ENCODE peak calls at places on chromosomes 12 and 14, in four cellular contexts. N is A549, O is HepG2, Z is H54. M is an unnamed sample.

GRCh38 chr14:64639340-64639821 is 64.8 kb upstream of the PLEKHG3 start:
- DNase-seq in N (no peak), O (no peak), Z (no peak), M (no peak)

GRCh38 chr12:88303335-88303734 is 161.2 kb downstream of the TMTC3 start:
- DNase-seq in N (no peak), O (no peak), Z (no peak), M (no peak)

GRCh38 chr14:55073856-55074255 is 22.4 kb downstream of the MAPK1IP1L start:
- DNase-seq in N (no peak), O (no peak), Z (no peak), M (no peak)

GRCh38 chr12:5395443-5396401 is 36.2 kb upstream of the NTF3 start:
- DNase-seq in N (no peak), O (no peak), Z (no peak), M (no peak)

GRCh38 chr14:85060116-85060515 is 469.8 kb upstream of the FLRT2 start:
- DNase-seq in N (no peak), O (no peak), Z (no peak), M (no peak)

GRCh38 chr14:64049616-64050381 is 197.0 kb downstream of the SYNE2 start:
- DNase-seq in N (no peak), O (no peak), Z (no peak), M (no peak)

GRCh38 chr14:88245321-88245720 is 77.7 kb downstream of the KCNK10 start:
- DNase-seq in N (no peak), O (no peak), Z (no peak), M (no peak)

GRCh38 chr14:52551205-52551604 is 1.1 kb downstream of the TXNDC16 start:
- DNase-seq in N (no peak), O (no peak), Z (no peak), M (no peak)

GRCh38 chr14:25086817-25087396 is 37.0 kb upstream of the STXBP6 start:
- DNase-seq in N (no peak), O (no peak), Z (no peak), M (no peak)

GRCh38 chr12:96424601-96425000 is 24.4 kb upstream of the CDK17 start:
- DNase-seq in N (no peak), O (no peak), Z (no peak), M (no peak)

GRCh38 chr14:105161964-105162363 is 6.6 kb downstream of the JAG2 start:
- DNase-seq in N (no peak), O (no peak), Z (no peak), M (no peak)

GRCh38 chr14:28542040-28542439 is 224.5 kb upstream of the FOXG1 start:
- DNase-seq in N (no peak), O (no peak), Z (no peak), M (no peak)

GRCh38 chr12:122875590-122876220 is 20.2 kb downstream of the VPS37B start:
- DNase-seq in N (no peak), O (no peak), Z (no peak), M (no peak)

GRCh38 chr12:124510301-124510970 is 57.0 kb downstream of the NCOR2 start:
- DNase-seq in N (no peak), O (peak), Z (no peak), M (peak)

GRCh38 chr12:95396849-95397498 is 77.0 kb upstream of the METAP2 start:
- DNase-seq in N (no peak), O (peak), Z (no peak), M (peak)

GRCh38 chr12:95413576-95413975 is 60.4 kb upstream of the METAP2 start:
- DNase-seq in N (no peak), O (no peak), Z (no peak), M (no peak)

GRCh38 chr12:107405436-107405835 is 280.2 kb upstream of the PWP1 start:
- DNase-seq in N (no peak), O (no peak), Z (no peak), M (no peak)

GRCh38 chr12:76329163-76329562 is 19.1 kb downstream of the BBS10 start:
- DNase-seq in N (peak), O (no peak), Z (peak), M (no peak)

GRCh38 chr12:21987786-21988185 is 46.6 kb upstream of the ABCC9 start:
- DNase-seq in N (no peak), O (no peak), Z (no peak), M (no peak)

GRCh38 chr12:102436867-102437266 is 43.5 kb downstream of the IGF1 start:
- DNase-seq in N (no peak), O (no peak), Z (no peak), M (no peak)

GRCh38 chr12:64716839-64717455 is 42.3 kb downstream of the GNS start:
- DNase-seq in N (no peak), O (no peak), Z (no peak), M (no peak)

GRCh38 chr12:130280226-130280625 is 57.5 kb upstream of the PIWIL1 start:
- DNase-seq in N (no peak), O (no peak), Z (no peak), M (no peak)

GRCh38 chr12:68341822-68342221 is 9.7 kb upstream of the MDM1 start:
- DNase-seq in N (no peak), O (peak), Z (no peak), M (no peak)

GRCh38 chr14:56351861-56352260 is 227.7 kb upstream of the TMEM260 start:
- DNase-seq in N (no peak), O (no peak), Z (no peak), M (no peak)

GRCh38 chr12:106580671-106581508 is 1.9 kb upstream of the RFX4 start:
- DNase-seq in N (no peak), O (no peak), Z (no peak), M (no peak)

GRCh38 chr14:54440037-54440436 is 1.1 kb downstream of the CNIH1 start:
- DNase-seq in N (no peak), O (no peak), Z (no peak), M (no peak)

GRCh38 chr14:66015046-66015780 is 471.0 kb upstream of the CCDC196 start:
- DNase-seq in N (no peak), O (no peak), Z (no peak), M (no peak)

GRCh38 chr12:15196221-15196620 is 25.0 kb downstream of the RERG start:
- DNase-seq in N (no peak), O (no peak), Z (no peak), M (no peak)
- TF ChIP-seq POLR2A in N (no peak), O (no peak), Z (no peak), M (no peak)

GRCh38 chr12:10212623-10213131 is at the start of gene GABARAPL1:
- DNase-seq in N (peak), O (peak), Z (peak), M (peak)

GRCh38 chr12:10211101-10211974 is 1.3 kb upstream of the GABARAPL1 start:
- DNase-seq in N (no peak), O (no peak), Z (no peak), M (no peak)

GRCh38 chr12:10213168-10214130 is 772 bp downstream of the GABARAPL1 start:
- DNase-seq in N (peak), O (peak), Z (peak), M (peak)

GRCh38 chr12:10210225-10210624 is 2.5 kb upstream of the GABARAPL1 start:
- DNase-seq in N (no peak), O (no peak), Z (no peak), M (no peak)

GRCh38 chr12:10211975-10212622 is 578 bp upstream of the GABARAPL1 start:
- DNase-seq in N (peak), O (peak), Z (peak), M (peak)
- TF ChIP-seq POLR2A in N (no peak), O (peak), Z (no peak), M (no peak)

GRCh38 chr14:69153848-69154208 is 909 bp upstream of the DCAF5 start:
- DNase-seq in N (no peak), O (peak), Z (no peak), M (peak)

GRCh38 chr14:69152944-69153847 is at the start of gene DCAF5:
- DNase-seq in N (peak), O (peak), Z (peak), M (peak)

GRCh38 chr14:69152181-69152943 is 557 bp downstream of the DCAF5 start:
- DNase-seq in N (no peak), O (peak), Z (no peak), M (peak)

GRCh38 chr14:69149461-69150244 is 3.3 kb downstream of the DCAF5 start:
- DNase-seq in N (no peak), O (no peak), Z (no peak), M (no peak)

DNA sequence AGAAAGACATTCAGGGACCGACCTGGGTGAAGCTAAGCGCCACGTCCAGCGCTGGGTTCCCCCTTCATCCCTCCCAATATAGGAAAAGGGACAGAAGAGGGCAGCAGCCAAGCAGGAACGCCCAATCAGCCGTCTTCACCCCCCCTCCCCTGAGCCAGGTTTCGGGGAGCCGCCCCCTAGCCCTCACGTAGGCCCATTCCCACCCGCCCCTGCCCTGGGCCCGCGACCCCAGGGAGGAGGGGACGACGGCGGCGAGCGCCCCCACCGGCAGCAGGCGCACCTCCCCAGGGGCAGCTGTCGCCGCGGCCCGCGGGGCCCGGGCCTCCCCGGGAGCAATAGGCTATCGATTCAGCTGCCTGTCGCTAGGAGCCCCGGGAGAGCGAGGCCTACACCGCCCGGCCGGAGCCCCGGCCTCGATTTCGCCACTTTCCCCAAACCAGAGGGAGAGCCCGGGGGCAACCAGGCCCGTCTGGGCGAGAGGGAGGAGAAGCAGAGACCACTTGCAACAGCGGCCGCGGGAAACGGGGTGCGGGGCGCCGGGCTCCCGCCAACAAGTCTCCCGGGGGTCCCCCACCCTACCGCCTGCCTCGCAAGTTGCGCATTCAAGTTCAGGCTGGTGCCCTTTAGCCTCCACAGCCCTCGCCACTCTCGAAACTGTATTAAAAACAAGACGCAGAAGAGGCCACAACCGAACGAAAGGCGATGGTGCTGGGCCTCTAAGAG is 1.3 kb downstream of the DCAF5 start:
- DNase-seq in N (peak), O (peak), Z (peak), M (peak)
- TF ChIP-seq POLR2A in N (no peak), O (no peak), Z (no peak), M (peak)

GRCh38 chr14:68783408-68784297 is 9.2 kb downstream of the ZFP36L1 start:
- DNase-seq in N (no peak), O (peak), Z (no peak), M (no peak)
- TF ChIP-seq POLR2A in N (no peak), O (peak), Z (no peak), M (no peak)

DNA sequence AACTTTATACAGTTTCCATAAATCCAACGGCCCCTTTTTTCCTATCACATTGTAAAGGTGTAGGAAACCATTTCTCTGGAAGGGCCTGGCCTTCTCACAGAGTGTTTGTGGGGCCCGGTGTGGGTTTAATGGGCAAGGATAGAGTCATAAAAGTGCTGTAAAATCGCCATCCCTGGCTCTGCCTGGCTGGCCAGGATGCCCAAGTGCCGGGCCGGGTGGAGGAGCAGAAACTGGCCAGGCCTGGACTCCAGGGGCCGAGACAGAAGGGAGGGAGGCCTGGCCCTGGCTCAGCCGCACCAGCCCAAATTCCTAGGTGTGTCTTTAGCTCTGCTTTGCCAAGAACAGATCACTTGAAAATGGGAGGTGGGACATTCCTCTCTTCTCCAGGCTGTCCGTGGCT is 77.1 kb upstream of the DICER1 start:
- DNase-seq in N (no peak), O (no peak), Z (no peak), M (no peak)
- TF ChIP-seq POLR2A in N (no peak), O (no peak), Z (no peak), M (no peak)

GRCh38 chr12:48775299-48775698 is 13.6 kb downstream of the ADCY6 start:
- DNase-seq in N (no peak), O (no peak), Z (no peak), M (no peak)
- TF ChIP-seq POLR2A in N (no peak), O (no peak), Z (no peak), M (no peak)

M was measured in NB4.